ENCODE peak calls at places on chromosomes 2 and 18, in nine cellular contexts. One of them, this sample, is unnamed.

GRCh38 chr18:5309888-5310470 is 14.5 kb upstream of the ZBTB14 start:
- DNase-seq in GM23248: peak
- DNase-seq in Calu3: no peak
- DNase-seq in HFF-Myc: no peak
- DNase-seq in neural progenitor cell: no peak
- DNase-seq in AG10803: peak
- DNase-seq in activated CD8-positive, alpha-beta memory T cell treated with anti-CD3 and anti-CD28 coated beads for 4 hours: no peak
- DNase-seq in fibroblast of mammary gland: no peak
- DNase-seq in adrenal gland: no peak
- DNase-seq in this sample: peak

GRCh38 chr2:160555420-160555819 is 61.8 kb upstream of the RBMS1 start:
- DNase-seq in GM23248: no peak
- DNase-seq in Calu3: no peak
- DNase-seq in HFF-Myc: no peak
- DNase-seq in neural progenitor cell: no peak
- DNase-seq in AG10803: no peak
- DNase-seq in activated CD8-positive, alpha-beta memory T cell treated with anti-CD3 and anti-CD28 coated beads for 4 hours: no peak
- DNase-seq in fibroblast of mammary gland: no peak
- DNase-seq in adrenal gland: no peak
- DNase-seq in this sample: no peak

GRCh38 chr2:216918088-216918680 is 58.3 kb upstream of the TNP1 start:
- DNase-seq in GM23248: peak
- DNase-seq in Calu3: no peak
- DNase-seq in HFF-Myc: peak
- DNase-seq in neural progenitor cell: no peak
- DNase-seq in AG10803: peak
- DNase-seq in activated CD8-positive, alpha-beta memory T cell treated with anti-CD3 and anti-CD28 coated beads for 4 hours: no peak
- DNase-seq in fibroblast of mammary gland: peak
- DNase-seq in adrenal gland: peak
- DNase-seq in this sample: no peak

GRCh38 chr18:10094608-10095137 is 180.9 kb downstream of the VAPA start:
- DNase-seq in GM23248: peak
- DNase-seq in Calu3: no peak
- DNase-seq in HFF-Myc: no peak
- DNase-seq in neural progenitor cell: no peak
- DNase-seq in AG10803: no peak
- DNase-seq in activated CD8-positive, alpha-beta memory T cell treated with anti-CD3 and anti-CD28 coated beads for 4 hours: no peak
- DNase-seq in fibroblast of mammary gland: no peak
- DNase-seq in adrenal gland: no peak
- DNase-seq in this sample: no peak

GRCh38 chr2:28452534-28453081 is 43.3 kb upstream of the PLB1 start:
- DNase-seq in GM23248: peak
- DNase-seq in Calu3: peak
- DNase-seq in HFF-Myc: no peak
- DNase-seq in neural progenitor cell: peak
- DNase-seq in AG10803: peak
- DNase-seq in activated CD8-positive, alpha-beta memory T cell treated with anti-CD3 and anti-CD28 coated beads for 4 hours: peak
- DNase-seq in fibroblast of mammary gland: peak
- DNase-seq in adrenal gland: peak
- DNase-seq in this sample: peak

GRCh38 chr2:127404466-127405251 is 13.6 kb upstream of the PROC start:
- DNase-seq in GM23248: no peak
- DNase-seq in Calu3: no peak
- DNase-seq in HFF-Myc: no peak
- DNase-seq in neural progenitor cell: no peak
- DNase-seq in AG10803: no peak
- DNase-seq in activated CD8-positive, alpha-beta memory T cell treated with anti-CD3 and anti-CD28 coated beads for 4 hours: no peak
- DNase-seq in fibroblast of mammary gland: no peak
- DNase-seq in adrenal gland: no peak
- DNase-seq in this sample: no peak

GRCh38 chr18:23643815-23644214 is 18.9 kb downstream of the ANKRD29 start:
- DNase-seq in GM23248: no peak
- DNase-seq in Calu3: no peak
- DNase-seq in HFF-Myc: no peak
- DNase-seq in neural progenitor cell: no peak
- DNase-seq in AG10803: no peak
- DNase-seq in activated CD8-positive, alpha-beta memory T cell treated with anti-CD3 and anti-CD28 coated beads for 4 hours: no peak
- DNase-seq in fibroblast of mammary gland: no peak
- DNase-seq in adrenal gland: no peak
- DNase-seq in this sample: no peak

GRCh38 chr2:117949800-117950199 is 64.1 kb downstream of the CCDC93 start:
- DNase-seq in GM23248: no peak
- DNase-seq in Calu3: no peak
- DNase-seq in HFF-Myc: no peak
- DNase-seq in neural progenitor cell: peak
- DNase-seq in AG10803: no peak
- DNase-seq in activated CD8-positive, alpha-beta memory T cell treated with anti-CD3 and anti-CD28 coated beads for 4 hours: no peak
- DNase-seq in fibroblast of mammary gland: no peak
- DNase-seq in adrenal gland: no peak
- DNase-seq in this sample: no peak

GRCh38 chr18:62596145-62597005 is 73.5 kb downstream of the ZCCHC2 start:
- DNase-seq in GM23248: peak
- DNase-seq in Calu3: peak
- DNase-seq in HFF-Myc: no peak
- DNase-seq in neural progenitor cell: peak
- DNase-seq in AG10803: peak
- DNase-seq in activated CD8-positive, alpha-beta memory T cell treated with anti-CD3 and anti-CD28 coated beads for 4 hours: no peak
- DNase-seq in fibroblast of mammary gland: peak
- DNase-seq in adrenal gland: no peak
- DNase-seq in this sample: no peak

GRCh38 chr2:108988796-108989713 is at the start of gene EDAR:
- DNase-seq in GM23248: peak
- DNase-seq in Calu3: peak
- DNase-seq in HFF-Myc: no peak
- DNase-seq in neural progenitor cell: peak
- DNase-seq in AG10803: no peak
- DNase-seq in activated CD8-positive, alpha-beta memory T cell treated with anti-CD3 and anti-CD28 coated beads for 4 hours: no peak
- DNase-seq in fibroblast of mammary gland: peak
- DNase-seq in adrenal gland: peak
- DNase-seq in this sample: no peak

GRCh38 chr2:33275689-33276444 is 200.6 kb upstream of the RASGRP3 start:
- DNase-seq in GM23248: peak
- DNase-seq in Calu3: peak
- DNase-seq in HFF-Myc: peak
- DNase-seq in neural progenitor cell: no peak
- DNase-seq in AG10803: peak
- DNase-seq in activated CD8-positive, alpha-beta memory T cell treated with anti-CD3 and anti-CD28 coated beads for 4 hours: peak
- DNase-seq in fibroblast of mammary gland: peak
- DNase-seq in adrenal gland: peak
- DNase-seq in this sample: no peak

GRCh38 chr2:228938629-228939028 is 332.5 kb downstream of the PID1 start:
- DNase-seq in GM23248: peak
- DNase-seq in Calu3: no peak
- DNase-seq in HFF-Myc: peak
- DNase-seq in neural progenitor cell: no peak
- DNase-seq in AG10803: peak
- DNase-seq in activated CD8-positive, alpha-beta memory T cell treated with anti-CD3 and anti-CD28 coated beads for 4 hours: no peak
- DNase-seq in fibroblast of mammary gland: peak
- DNase-seq in adrenal gland: no peak
- DNase-seq in this sample: no peak

GRCh38 chr2:43276962-43277383 is 50.6 kb upstream of the ZFP36L2 start:
- DNase-seq in GM23248: no peak
- DNase-seq in Calu3: peak
- DNase-seq in HFF-Myc: no peak
- DNase-seq in neural progenitor cell: no peak
- DNase-seq in AG10803: no peak
- DNase-seq in activated CD8-positive, alpha-beta memory T cell treated with anti-CD3 and anti-CD28 coated beads for 4 hours: no peak
- DNase-seq in fibroblast of mammary gland: peak
- DNase-seq in adrenal gland: no peak
- DNase-seq in this sample: no peak

GRCh38 chr2:50838316-50838715 is 193.6 kb downstream of the NRXN1 start:
- DNase-seq in GM23248: no peak
- DNase-seq in Calu3: no peak
- DNase-seq in HFF-Myc: no peak
- DNase-seq in neural progenitor cell: no peak
- DNase-seq in AG10803: no peak
- DNase-seq in activated CD8-positive, alpha-beta memory T cell treated with anti-CD3 and anti-CD28 coated beads for 4 hours: no peak
- DNase-seq in fibroblast of mammary gland: no peak
- DNase-seq in adrenal gland: no peak
- DNase-seq in this sample: no peak

GRCh38 chr2:229511524-229511923 is 202.8 kb downstream of the DNER start:
- DNase-seq in GM23248: no peak
- DNase-seq in Calu3: no peak
- DNase-seq in HFF-Myc: no peak
- DNase-seq in neural progenitor cell: no peak
- DNase-seq in AG10803: peak
- DNase-seq in activated CD8-positive, alpha-beta memory T cell treated with anti-CD3 and anti-CD28 coated beads for 4 hours: no peak
- DNase-seq in fibroblast of mammary gland: no peak
- DNase-seq in adrenal gland: no peak
- DNase-seq in this sample: no peak

GRCh38 chr2:238166391-238167343 is 7.9 kb downstream of the ERFE start:
- DNase-seq in GM23248: no peak
- DNase-seq in Calu3: no peak
- DNase-seq in HFF-Myc: no peak
- DNase-seq in neural progenitor cell: no peak
- DNase-seq in AG10803: no peak
- DNase-seq in activated CD8-positive, alpha-beta memory T cell treated with anti-CD3 and anti-CD28 coated beads for 4 hours: no peak
- DNase-seq in fibroblast of mammary gland: no peak
- DNase-seq in adrenal gland: no peak
- DNase-seq in this sample: no peak

GRCh38 chr2:8535821-8536685 is 145.8 kb upstream of the ID2 start:
- DNase-seq in GM23248: peak
- DNase-seq in Calu3: no peak
- DNase-seq in HFF-Myc: no peak
- DNase-seq in neural progenitor cell: no peak
- DNase-seq in AG10803: no peak
- DNase-seq in activated CD8-positive, alpha-beta memory T cell treated with anti-CD3 and anti-CD28 coated beads for 4 hours: no peak
- DNase-seq in fibroblast of mammary gland: peak
- DNase-seq in adrenal gland: no peak
- DNase-seq in this sample: no peak

GRCh38 chr2:147182260-147182659 is 662.6 kb upstream of the ACVR2A start:
- DNase-seq in GM23248: no peak
- DNase-seq in Calu3: peak
- DNase-seq in HFF-Myc: no peak
- DNase-seq in neural progenitor cell: no peak
- DNase-seq in AG10803: no peak
- DNase-seq in activated CD8-positive, alpha-beta memory T cell treated with anti-CD3 and anti-CD28 coated beads for 4 hours: peak
- DNase-seq in fibroblast of mammary gland: peak
- DNase-seq in adrenal gland: no peak
- DNase-seq in this sample: peak

GRCh38 chr2:105736145-105736544 is 8.6 kb upstream of the NCK2 start:
- DNase-seq in GM23248: no peak
- DNase-seq in Calu3: no peak
- DNase-seq in HFF-Myc: no peak
- DNase-seq in neural progenitor cell: no peak
- DNase-seq in AG10803: no peak
- DNase-seq in activated CD8-positive, alpha-beta memory T cell treated with anti-CD3 and anti-CD28 coated beads for 4 hours: no peak
- DNase-seq in fibroblast of mammary gland: no peak
- DNase-seq in adrenal gland: no peak
- DNase-seq in this sample: no peak

GRCh38 chr2:45028276-45028675 is 19.0 kb upstream of the SIX2 start:
- DNase-seq in GM23248: peak
- DNase-seq in Calu3: no peak
- DNase-seq in HFF-Myc: peak
- DNase-seq in neural progenitor cell: no peak
- DNase-seq in AG10803: no peak
- DNase-seq in activated CD8-positive, alpha-beta memory T cell treated with anti-CD3 and anti-CD28 coated beads for 4 hours: no peak
- DNase-seq in fibroblast of mammary gland: peak
- DNase-seq in adrenal gland: no peak
- DNase-seq in this sample: no peak

GRCh38 chr2:157486596-157487270 is 42.8 kb upstream of the CYTIP start:
- DNase-seq in GM23248: peak
- DNase-seq in Calu3: no peak
- DNase-seq in HFF-Myc: no peak
- DNase-seq in neural progenitor cell: no peak
- DNase-seq in AG10803: peak
- DNase-seq in activated CD8-positive, alpha-beta memory T cell treated with anti-CD3 and anti-CD28 coated beads for 4 hours: no peak
- DNase-seq in fibroblast of mammary gland: peak
- DNase-seq in adrenal gland: no peak
- DNase-seq in this sample: no peak

This sample was measured in activated T-helper 1 cell treated with anti-CD3 and anti-CD28 coated beads, Interleukin-12 subunit alpha, Interleukin-12 subunit beta, Interleukin-2, Interleukin-4 antibody, amounts not matched to agents 30 ng/mL and 10 ng/mL and 1 ng/mL, durations not matched to agents 14 hours and 24 hours and 36 hours.